ENCODE peak calls at places on chromosomes 7 and 10, in ten cellular contexts. J, O, N, W, Q, M, G, A, Y and L are unnamed samples.

GRCh38 chr10:21069278-21069677 is 172.2 kb upstream of the NEBL start:
- DNase-seq in O (no peak), A (no peak), Q (no peak), W (no peak), J (no peak), M (no peak), N (no peak), G (no peak), Y (no peak), L (no peak)

GRCh38 chr10:28432210-28432676 is 100.7 kb upstream of the WAC start:
- DNase-seq in N (peak), G (peak), A (peak), Q (peak), O (peak), M (peak), W (peak), J (no peak), Y (no peak), L (no peak)

GRCh38 chr10:103584216-103585010 is 90.9 kb downstream of the NEURL1 start:
- DNase-seq in W (no peak), G (no peak), J (no peak), M (no peak), O (no peak), A (peak), Y (peak), N (no peak), Q (no peak), L (no peak)

GRCh38 chr10:72331575-72332422 is 22.9 kb downstream of the DNAJB12 start:
- DNase-seq in M (peak), A (peak), G (peak), J (peak), O (peak), N (peak), Q (peak), Y (peak), W (peak), L (peak)

GRCh38 chr7:145398758-145399157 is 562.9 kb upstream of the TPK1 start:
- DNase-seq in O (no peak), G (no peak), M (no peak), J (no peak), Y (no peak), Q (no peak), N (no peak), W (no peak), A (no peak), L (no peak)

GRCh38 chr7:1664711-1665591 is 5.1 kb upstream of the ELFN1 start:
- DNase-seq in J (peak), M (peak), O (peak), N (peak), W (no peak), Y (peak), A (peak), G (peak), Q (peak), L (no peak)

GRCh38 chr7:30612658-30613265 is 18.1 kb downstream of the GARS1 start:
- DNase-seq in G (no peak), O (no peak), W (no peak), N (no peak), A (no peak), Q (no peak), Y (no peak), J (no peak), M (no peak), L (no peak)

GRCh38 chr10:60098676-60099601 is 192.6 kb upstream of the CCDC6 start:
- DNase-seq in O (peak), N (no peak), A (no peak), J (no peak), Q (no peak), M (no peak), W (no peak), G (peak), Y (no peak), L (no peak)

GRCh38 chr10:13920031-13920430 is 333.3 kb downstream of the PRPF18 start:
- DNase-seq in M (no peak), W (no peak), G (no peak), J (no peak), O (no peak), Q (no peak), Y (no peak), A (no peak), N (no peak), L (no peak)

GRCh38 chr10:48609899-48610584 is 5.2 kb upstream of the ARHGAP22 start:
- DNase-seq in W (no peak), O (no peak), G (no peak), J (no peak), N (no peak), A (no peak), Q (no peak), Y (no peak), M (no peak), L (peak)

GRCh38 chr7:124764847-124765400 is 668 bp downstream of the GPR37 start:
- DNase-seq in Y (no peak), N (no peak), Q (peak), G (peak), O (no peak), A (peak), M (no peak), W (no peak), J (peak), L (peak)

GRCh38 chr10:68327889-68328786 is 3.7 kb upstream of the HNRNPH3 start:
- DNase-seq in G (no peak), A (no peak), N (peak), Y (no peak), W (no peak), M (no peak), Q (peak), O (peak), J (no peak), L (no peak)

GRCh38 chr7:41245916-41246315 is 457.0 kb downstream of the INHBA start:
- DNase-seq in Q (no peak), A (no peak), G (no peak), M (no peak), N (no peak), O (no peak), J (no peak), W (no peak), Y (no peak), L (no peak)

GRCh38 chr10:119358567-119358966 is 151.2 kb downstream of the GRK5 start:
- DNase-seq in J (no peak), W (no peak), Y (no peak), N (no peak), M (no peak), G (no peak), A (no peak), O (no peak), Q (no peak), L (no peak)

GRCh38 chr10:88881335-88881734 is 1.3 kb downstream of the STAMBPL1 start:
- DNase-seq in Y (no peak), J (no peak), M (no peak), Q (no peak), A (peak), W (no peak), O (no peak), N (peak), G (no peak), L (no peak)

GRCh38 chr7:832968-833424 is 720 bp downstream of the SUN1 start:
- DNase-seq in M (no peak), Y (no peak), O (no peak), W (no peak), A (no peak), N (no peak), Q (no peak), G (no peak), J (no peak), L (no peak)

GRCh38 chr10:5584895-5585516 is 60.2 kb downstream of the CALML3 start:
- DNase-seq in G (no peak), Y (no peak), J (no peak), M (no peak), Q (peak), N (no peak), A (no peak), W (no peak), O (peak), L (no peak)

GRCh38 chr10:6071181-6072175 is 9.3 kb upstream of the IL2RA start:
- DNase-seq in M (no peak), G (no peak), N (no peak), Y (no peak), A (no peak), J (no peak), Q (no peak), W (no peak), O (no peak), L (no peak)

GRCh38 chr10:113782367-113782766 is 30.9 kb downstream of the PLEKHS1 start:
- DNase-seq in N (no peak), M (no peak), G (no peak), A (no peak), O (no peak), J (no peak), Y (no peak), Q (no peak), W (no peak), L (no peak)

GRCh38 chr10:11849908-11850307 is 26.8 kb downstream of the PROSER2 start:
- DNase-seq in G (no peak), M (no peak), Q (peak), J (no peak), N (no peak), W (no peak), A (no peak), O (no peak), Y (no peak), L (no peak)

GRCh38 chr10:71038234-71038633 is 149.9 kb upstream of the PCBD1 start:
- DNase-seq in Q (no peak), W (no peak), J (no peak), G (no peak), Y (no peak), A (no peak), O (no peak), N (no peak), M (no peak), L (no peak)

GRCh38 chr7:129530881-129531391 is 28.6 kb downstream of the SMKR1 start:
- DNase-seq in Y (no peak), J (no peak), Q (peak), N (no peak), M (no peak), O (peak), W (no peak), A (no peak), G (no peak), L (no peak)

GRCh38 chr7:27249724-27250636 is 7.4 kb downstream of the EVX1 start:
- DNase-seq in O (no peak), N (no peak), J (no peak), W (no peak), Y (no peak), Q (no peak), M (no peak), G (no peak), A (no peak), L (no peak)

GRCh38 chr7:158606111-158606510 is 18.5 kb upstream of the PTPRN2 start:
- DNase-seq in N (no peak), M (no peak), Y (no peak), J (no peak), A (no peak), W (no peak), O (no peak), Q (no peak), G (no peak), L (no peak)

GRCh38 chr7:85682819-85683218 is 496.0 kb upstream of the SEMA3D start:
- DNase-seq in M (no peak), N (no peak), Y (no peak), W (no peak), Q (no peak), A (no peak), O (no peak), G (no peak), J (no peak), L (no peak)

GRCh38 chr7:5452937-5453540 is 29.4 kb upstream of the TNRC18 start:
- DNase-seq in M (no peak), Q (peak), O (no peak), G (no peak), N (no peak), J (no peak), W (no peak), A (no peak), Y (no peak), L (no peak)

GRCh38 chr10:80199828-80200227 is 5.5 kb downstream of the ANXA11 start:
- DNase-seq in O (no peak), M (no peak), Q (no peak), Y (no peak), N (peak), J (no peak), G (peak), A (no peak), W (no peak), L (no peak)

GRCh38 chr7:152149363-152149762 is 123.9 kb downstream of the GALNT11 start:
- DNase-seq in O (no peak), N (no peak), Q (no peak), W (no peak), Y (no peak), G (no peak), J (no peak), M (no peak), A (no peak), L (no peak)

GRCh38 chr7:130888017-130888371 is 154.0 kb upstream of the KLF14 start:
- DNase-seq in W (no peak), G (no peak), O (no peak), A (no peak), J (no peak), Y (no peak), M (no peak), N (no peak), Q (peak), L (no peak)

GRCh38 chr10:71747808-71748523 is 25.4 kb downstream of the VSIR start:
- DNase-seq in Q (no peak), N (no peak), A (no peak), O (no peak), M (no peak), Y (no peak), W (no peak), J (no peak), G (peak), L (no peak)

GRCh38 chr7:110877086-110877485 is 213.8 kb upstream of the LRRN3 start:
- DNase-seq in Q (no peak), G (no peak), O (no peak), W (no peak), J (no peak), M (no peak), N (no peak), Y (no peak), A (no peak), L (no peak)

GRCh38 chr7:330554-331230 is 40.7 kb downstream of the FOXL3 start:
- DNase-seq in A (no peak), Q (no peak), G (no peak), O (no peak), M (no peak), W (no peak), J (no peak), Y (no peak), N (peak), L (no peak)

GRCh38 chr10:43689618-43689954 is 40.9 kb upstream of the ZNF32 start:
- DNase-seq in A (peak), W (no peak), N (no peak), J (no peak), M (peak), O (no peak), G (peak), Q (no peak), Y (peak), L (no peak)

GRCh38 chr10:63614371-63614891 is 93.2 kb downstream of the REEP3 start:
- DNase-seq in Y (no peak), M (no peak), G (no peak), N (no peak), J (no peak), W (no peak), A (no peak), Q (peak), O (no peak), L (no peak)

GRCh38 chr7:158129037-158130022 is 458.3 kb downstream of the PTPRN2 start:
- DNase-seq in N (no peak), Q (no peak), G (no peak), J (no peak), Y (no peak), W (no peak), O (no peak), M (no peak), A (no peak), L (no peak)

GRCh38 chr10:84541289-84541637 is 212.9 kb downstream of the CCSER2 start:
- DNase-seq in G (no peak), M (no peak), O (no peak), Q (no peak), W (no peak), Y (no peak), J (no peak), A (no peak), N (no peak), L (no peak)

GRCh38 chr10:3056280-3057037 is 10.9 kb upstream of the PFKP start:
- DNase-seq in Q (no peak), O (no peak), M (no peak), A (no peak), Y (no peak), W (no peak), G (no peak), J (no peak), N (no peak), L (no peak)

GRCh38 chr7:121741896-121742295 is 131.1 kb upstream of the PTPRZ1 start:
- DNase-seq in O (no peak), W (no peak), Q (no peak), G (no peak), N (no peak), Y (no peak), J (no peak), A (no peak), M (no peak), L (no peak)